ENCODE peak calls at places on chromosomes 7 and 10, in six cellular contexts. O is tibial artery, Z is mesothelial cell of epicardium, D is hippocampal formation, I is progenitor cell of endocrine pancreas, T is NCI-H460. B is an unnamed sample.

GRCh38 chr7:74230446-74231231 is 20.8 kb downstream of the LAT2 start:
- DNase-seq in O (no peak), Z (no peak), D (no peak), I (no peak), T (no peak), B (no peak)

GRCh38 chr7:43148161-43148731 is 35.8 kb downstream of the HECW1 start:
- DNase-seq in O (no peak), Z (no peak), D (no peak), I (no peak), T (no peak), B (no peak)

GRCh38 chr7:44310221-44310848 is 15.1 kb downstream of the CAMK2B start:
- DNase-seq in O (no peak), Z (no peak), D (no peak), I (no peak), T (no peak), B (no peak)

GRCh38 chr7:47942132-47942531 is 6.1 kb downstream of the PKD1L1 start:
- DNase-seq in O (no peak), Z (no peak), D (no peak), I (no peak), T (no peak), B (no peak)

GRCh38 chr7:29193316-29194205 is 1.0 kb upstream of the CHN2 start:
- DNase-seq in O (no peak), Z (no peak), D (no peak), I (no peak), T (no peak), B (no peak)

GRCh38 chr7:15854841-15855576 is 168.5 kb upstream of the MEOX2 start:
- DNase-seq in O (no peak), Z (no peak), D (no peak), I (no peak), T (no peak), B (no peak)

GRCh38 chr7:926061-927030 is 28.1 kb downstream of the ADAP1 start:
- DNase-seq in O (peak), Z (no peak), D (peak), I (no peak), T (no peak), B (no peak)

GRCh38 chr10:120495226-120495625 is 38.2 kb downstream of the PLPP4 start:
- DNase-seq in O (no peak), Z (no peak), D (no peak), I (no peak), T (no peak), B (no peak)

GRCh38 chr10:87546221-87546620 is 41.5 kb downstream of the MINPP1 start:
- DNase-seq in O (peak), Z (no peak), D (no peak), I (no peak), T (no peak), B (no peak)

GRCh38 chr7:43625453-43625852 is 42.5 kb downstream of the STK17A start:
- DNase-seq in O (no peak), Z (no peak), D (no peak), I (no peak), T (no peak), B (no peak)

GRCh38 chr10:86363833-86364511 is 2.6 kb downstream of the GRID1 start:
- DNase-seq in O (peak), Z (no peak), D (no peak), I (no peak), T (no peak), B (no peak)

GRCh38 chr10:99694171-99694570 is 34.9 kb downstream of the ENTPD7 start:
- DNase-seq in O (no peak), Z (no peak), D (no peak), I (no peak), T (no peak), B (no peak)

GRCh38 chr10:5508786-5509185 is 9.4 kb upstream of the CALML5 start:
- DNase-seq in O (no peak), Z (no peak), D (no peak), I (no peak), T (no peak), B (no peak)

GRCh38 chr10:112973046-112973445 is 23.0 kb downstream of the TCF7L2 start:
- DNase-seq in O (no peak), Z (no peak), D (no peak), I (no peak), T (no peak), B (no peak)

GRCh38 chr10:80468002-80468401 is 13.9 kb downstream of the TSPAN14 start:
- DNase-seq in O (peak), Z (no peak), D (peak), I (no peak), T (no peak), B (no peak)

GRCh38 chr10:95430231-95430951 is 130.8 kb downstream of the SORBS1 start:
- DNase-seq in O (no peak), Z (peak), D (peak), I (peak), T (peak), B (no peak)

GRCh38 chr7:121510302-121510701 is 114.2 kb upstream of the FAM3C start:
- DNase-seq in O (no peak), Z (no peak), D (no peak), I (no peak), T (no peak), B (no peak)

GRCh38 chr7:35754741-35755140 is 46.1 kb upstream of the SEPTIN7 start:
- DNase-seq in O (no peak), Z (no peak), D (no peak), I (no peak), T (no peak), B (no peak)

GRCh38 chr7:12474035-12474434 is 70.4 kb upstream of the VWDE start:
- DNase-seq in O (no peak), Z (no peak), D (no peak), I (no peak), T (no peak), B (no peak)

GRCh38 chr7:92691578-92691977 is 101.4 kb upstream of the FAM133B start:
- DNase-seq in O (no peak), Z (no peak), D (peak), I (no peak), T (peak), B (no peak)

GRCh38 chr10:17578603-17579002 is 38.6 kb downstream of the HACD1 start:
- DNase-seq in O (no peak), Z (no peak), D (no peak), I (no peak), T (no peak), B (no peak)

GRCh38 chr10:91511549-91512330 is 101.6 kb downstream of the HECTD2 start:
- DNase-seq in O (no peak), Z (no peak), D (no peak), I (no peak), T (peak), B (peak)

GRCh38 chr7:22607180-22607579 is 107.2 kb upstream of the STEAP1B start:
- DNase-seq in O (no peak), Z (no peak), D (no peak), I (no peak), T (no peak), B (no peak)

GRCh38 chr7:107994366-107994765 is 8.6 kb downstream of the LAMB1 start:
- DNase-seq in O (no peak), Z (no peak), D (no peak), I (no peak), T (no peak), B (no peak)

GRCh38 chr10:24643679-24644209 is 79.9 kb downstream of the ARHGAP21 start:
- DNase-seq in O (no peak), Z (no peak), D (no peak), I (no peak), T (no peak), B (no peak)

GRCh38 chr7:77258593-77258992 is 59.0 kb upstream of the FGL2 start:
- DNase-seq in O (no peak), Z (no peak), D (no peak), I (no peak), T (no peak), B (no peak)

GRCh38 chr7:77247206-77247850 is 47.7 kb upstream of the FGL2 start:
- DNase-seq in O (peak), Z (peak), D (peak), I (peak), T (peak), B (no peak)

GRCh38 chr10:103816431-103816830 is 38.9 kb downstream of the SH3PXD2A start:
- DNase-seq in O (no peak), Z (no peak), D (no peak), I (no peak), T (peak), B (no peak)

GRCh38 chr7:54877683-54878082 is 118.7 kb upstream of the SEC61G start:
- DNase-seq in O (no peak), Z (no peak), D (no peak), I (no peak), T (no peak), B (no peak)

GRCh38 chr7:111312966-111313365 is 222.0 kb downstream of the LRRN3 start:
- DNase-seq in O (no peak), Z (no peak), D (no peak), I (no peak), T (no peak), B (no peak)

GRCh38 chr10:114367676-114368391 is 36.5 kb downstream of the AFAP1L2 start:
- DNase-seq in O (no peak), Z (no peak), D (no peak), I (no peak), T (peak), B (no peak)

GRCh38 chr7:45000096-45001032 is at the start of gene CCM2:
- DNase-seq in O (peak), Z (peak), D (no peak), I (peak), T (no peak), B (no peak)

GRCh38 chr10:111648046-111648445 is 535.5 kb downstream of the GPAM start:
- DNase-seq in O (no peak), Z (no peak), D (no peak), I (no peak), T (no peak), B (no peak)

GRCh38 chr7:112701456-112701855 is 88.7 kb downstream of the TMEM168 start:
- DNase-seq in O (no peak), Z (no peak), D (no peak), I (no peak), T (no peak), B (no peak)

GRCh38 chr10:123398180-123398591 is 244.0 kb downstream of the BUB3 start:
- DNase-seq in O (no peak), Z (no peak), D (no peak), I (no peak), T (no peak), B (no peak)

GRCh38 chr10:132493246-132493755 is 44.3 kb upstream of the INPP5A start:
- DNase-seq in O (no peak), Z (no peak), D (no peak), I (no peak), T (no peak), B (no peak)

GRCh38 chr10:75466886-75467285 is 35.5 kb downstream of the LRMDA start:
- DNase-seq in O (no peak), Z (no peak), D (no peak), I (no peak), T (no peak), B (no peak)

GRCh38 chr10:4748726-4749443 is 77.1 kb upstream of the AKR1E2 start:
- DNase-seq in O (no peak), Z (no peak), D (no peak), I (no peak), T (no peak), B (no peak)